ENCODE peak calls at places on chromosomes 16 and 17, in eight cellular contexts. H is bronchial epithelial cell, I is WTC11, A is foreskin fibroblast, M is brain microvascular endothelial cell, B is transverse colon, X is cardiac muscle cell, O is sigmoid colon. U is an unnamed sample.

GRCh38 chr16:68236804-68237242 is 896 bp upstream of the ESRP2 start:
- DNase-seq in H (peak), I (peak), A (no peak), M (no peak), B (peak), X (no peak), O (peak), U (no peak)

GRCh38 chr16:85659805-85660511 is 28.8 kb downstream of the GINS2 start:
- DNase-seq in H (peak), I (peak), A (peak), M (peak), B (peak), X (peak), O (peak), U (peak)

GRCh38 chr17:38545531-38546225 is 60.1 kb downstream of the SRCIN1 start:
- DNase-seq in H (no peak), I (no peak), A (no peak), M (no peak), B (no peak), X (no peak), O (no peak), U (no peak)

GRCh38 chr16:74923766-74924460 is 61.0 kb downstream of the WDR59 start:
- DNase-seq in H (no peak), I (no peak), A (no peak), M (no peak), B (no peak), X (no peak), O (no peak), U (no peak)

GRCh38 chr16:69848635-69849545 is 86.8 kb downstream of the WWP2 start:
- DNase-seq in H (peak), I (no peak), A (peak), M (peak), B (peak), X (peak), O (peak), U (peak)

GRCh38 chr17:31754239-31754945 is 104.7 kb downstream of the COPRS start:
- DNase-seq in H (peak), I (no peak), A (peak), M (peak), B (no peak), X (no peak), O (no peak), U (peak)

GRCh38 chr17:63358956-63359355 is 87.2 kb downstream of the CYB561 start:
- DNase-seq in H (no peak), I (no peak), A (no peak), M (no peak), B (no peak), X (no peak), O (no peak), U (no peak)

GRCh38 chr17:3025421-3026124 is 37.8 kb downstream of the OR1D5 start:
- DNase-seq in H (no peak), I (no peak), A (no peak), M (no peak), B (no peak), X (no peak), O (no peak), U (no peak)

GRCh38 chr17:49996495-49997255 is 1.7 kb upstream of the DLX3 start:
- DNase-seq in H (no peak), I (peak), A (no peak), M (no peak), B (peak), X (peak), O (no peak), U (peak)

GRCh38 chr17:9200699-9201359 is 179.5 kb downstream of the NTN1 start:
- DNase-seq in H (no peak), I (no peak), A (no peak), M (no peak), B (no peak), X (no peak), O (no peak), U (no peak)

GRCh38 chr17:2138318-2138717 is 83.4 kb downstream of the HIC1 start:
- DNase-seq in H (no peak), I (no peak), A (no peak), M (no peak), B (peak), X (peak), O (no peak), U (peak)

GRCh38 chr17:39194089-39194984 is 3.1 kb downstream of the CACNB1 start:
- DNase-seq in H (no peak), I (peak), A (peak), M (peak), B (peak), X (peak), O (peak), U (peak)

GRCh38 chr16:827513-827912 is 27.0 kb upstream of the GNG13 start:
- DNase-seq in H (no peak), I (no peak), A (no peak), M (no peak), B (no peak), X (no peak), O (no peak), U (no peak)

GRCh38 chr16:30874821-30875717 is 18.8 kb downstream of the BCL7C start:
- DNase-seq in H (peak), I (peak), A (peak), M (peak), B (peak), X (peak), O (peak), U (peak)

GRCh38 chr16:71507061-71507460 is 17.9 kb upstream of the ZNF19 start:
- DNase-seq in H (no peak), I (no peak), A (no peak), M (no peak), B (no peak), X (no peak), O (no peak), U (no peak)

GRCh38 chr17:17919169-17920107 is 52.8 kb downstream of the TOM1L2 start:
- DNase-seq in H (peak), I (peak), A (peak), M (peak), B (peak), X (peak), O (peak), U (peak)

GRCh38 chr16:67942510-67943255 is 1.2 kb downstream of the LCAT start:
- DNase-seq in H (no peak), I (no peak), A (no peak), M (no peak), B (no peak), X (no peak), O (no peak), U (no peak)

GRCh38 chr16:30867747-30868146 is 26.1 kb downstream of the BCL7C start:
- DNase-seq in H (no peak), I (no peak), A (no peak), M (no peak), B (no peak), X (no peak), O (no peak), U (peak)

GRCh38 chr17:55598495-55598894 is 87.2 kb upstream of the SMIM36 start:
- DNase-seq in H (no peak), I (no peak), A (no peak), M (no peak), B (no peak), X (peak), O (no peak), U (no peak)

GRCh38 chr17:57762375-57762916 is 17.3 kb upstream of the CCDC182 start:
- DNase-seq in H (no peak), I (no peak), A (no peak), M (no peak), B (no peak), X (no peak), O (no peak), U (no peak)

GRCh38 chr17:57761887-57762286 is 16.8 kb upstream of the CCDC182 start:
- DNase-seq in H (no peak), I (no peak), A (no peak), M (no peak), B (no peak), X (no peak), O (no peak), U (no peak)

GRCh38 chr17:57772774-57773173 is 27.7 kb upstream of the CCDC182 start:
- DNase-seq in H (no peak), I (no peak), A (no peak), M (no peak), B (no peak), X (no peak), O (no peak), U (no peak)

GRCh38 chr17:57766307-57766943 is 21.3 kb upstream of the CCDC182 start:
- DNase-seq in H (peak), I (no peak), A (no peak), M (no peak), B (no peak), X (no peak), O (no peak), U (peak)

GRCh38 chr17:57767561-57767960 is 22.5 kb upstream of the CCDC182 start:
- DNase-seq in H (no peak), I (peak), A (no peak), M (no peak), B (no peak), X (no peak), O (no peak), U (no peak)
- TF ChIP-seq CTCF in H (no peak), I (no peak), A (no peak), M (no peak), B (no peak), X (no peak), O (no peak), U (no peak)

GRCh38 chr17:12395733-12396354 is 269.8 kb upstream of the MYOCD start:
- DNase-seq in H (peak), I (peak), A (no peak), M (peak), B (no peak), X (peak), O (no peak), U (peak)
- TF ChIP-seq CTCF in H (peak), I (peak), A (peak), M (peak), B (peak), X (peak), O (no peak), U (peak)

GRCh38 chr16:3781421-3781820 is 64.1 kb upstream of the TRAP1 start:
- DNase-seq in H (peak), I (no peak), A (no peak), M (no peak), B (no peak), X (no peak), O (no peak), U (no peak)
- TF ChIP-seq CTCF in H (no peak), I (no peak), A (no peak), M (no peak), B (no peak), X (no peak), O (no peak), U (no peak)

GRCh38 chr17:60641810-60642220 is 35.8 kb upstream of the BCAS3 start:
- DNase-seq in H (peak), I (peak), A (peak), M (peak), B (peak), X (peak), O (peak), U (peak)

GRCh38 chr17:60641126-60641525 is 36.5 kb upstream of the BCAS3 start:
- DNase-seq in H (no peak), I (no peak), A (peak), M (no peak), B (no peak), X (no peak), O (no peak), U (no peak)

GRCh38 chr17:60637683-60638082 is 37.7 kb downstream of the PPM1D start:
- DNase-seq in H (no peak), I (no peak), A (no peak), M (no peak), B (no peak), X (no peak), O (no peak), U (no peak)

GRCh38 chr17:60640503-60640902 is 37.1 kb upstream of the BCAS3 start:
- DNase-seq in H (peak), I (no peak), A (no peak), M (no peak), B (no peak), X (no peak), O (no peak), U (peak)

GRCh38 chr17:60639019-60639330 is 38.7 kb upstream of the BCAS3 start:
- DNase-seq in H (no peak), I (no peak), A (no peak), M (no peak), B (no peak), X (no peak), O (no peak), U (no peak)
- TF ChIP-seq CTCF in H (no peak), I (peak), A (no peak), M (no peak), B (no peak), X (no peak), O (no peak), U (no peak)

GRCh38 chr16:63702981-63703590 is 1418.8 kb downstream of the CDH11 start:
- DNase-seq in H (no peak), I (peak), A (no peak), M (no peak), B (no peak), X (peak), O (no peak), U (no peak)
- TF ChIP-seq CTCF in H (no peak), I (no peak), A (no peak), M (no peak), B (no peak), X (no peak), O (no peak), U (no peak)

GRCh38 chr17:79124513-79125209 is 50.0 kb downstream of the ENGASE start:
- DNase-seq in H (no peak), I (no peak), A (no peak), M (no peak), B (no peak), X (no peak), O (no peak), U (no peak)

GRCh38 chr17:79125503-79125902 is 50.9 kb downstream of the ENGASE start:
- DNase-seq in H (no peak), I (no peak), A (no peak), M (no peak), B (no peak), X (no peak), O (no peak), U (no peak)

GRCh38 chr17:79127534-79128135 is 53.0 kb downstream of the ENGASE start:
- DNase-seq in H (no peak), I (no peak), A (no peak), M (no peak), B (no peak), X (no peak), O (no peak), U (no peak)

GRCh38 chr17:79123988-79124387 is 49.4 kb downstream of the ENGASE start:
- DNase-seq in H (no peak), I (no peak), A (no peak), M (no peak), B (no peak), X (no peak), O (no peak), U (no peak)

GRCh38 chr17:79126139-79126538 is 51.5 kb downstream of the ENGASE start:
- DNase-seq in H (no peak), I (peak), A (no peak), M (no peak), B (peak), X (no peak), O (no peak), U (peak)
- TF ChIP-seq CTCF in H (peak), I (no peak), A (no peak), M (peak), B (no peak), X (peak), O (no peak), U (peak)

DNA sequence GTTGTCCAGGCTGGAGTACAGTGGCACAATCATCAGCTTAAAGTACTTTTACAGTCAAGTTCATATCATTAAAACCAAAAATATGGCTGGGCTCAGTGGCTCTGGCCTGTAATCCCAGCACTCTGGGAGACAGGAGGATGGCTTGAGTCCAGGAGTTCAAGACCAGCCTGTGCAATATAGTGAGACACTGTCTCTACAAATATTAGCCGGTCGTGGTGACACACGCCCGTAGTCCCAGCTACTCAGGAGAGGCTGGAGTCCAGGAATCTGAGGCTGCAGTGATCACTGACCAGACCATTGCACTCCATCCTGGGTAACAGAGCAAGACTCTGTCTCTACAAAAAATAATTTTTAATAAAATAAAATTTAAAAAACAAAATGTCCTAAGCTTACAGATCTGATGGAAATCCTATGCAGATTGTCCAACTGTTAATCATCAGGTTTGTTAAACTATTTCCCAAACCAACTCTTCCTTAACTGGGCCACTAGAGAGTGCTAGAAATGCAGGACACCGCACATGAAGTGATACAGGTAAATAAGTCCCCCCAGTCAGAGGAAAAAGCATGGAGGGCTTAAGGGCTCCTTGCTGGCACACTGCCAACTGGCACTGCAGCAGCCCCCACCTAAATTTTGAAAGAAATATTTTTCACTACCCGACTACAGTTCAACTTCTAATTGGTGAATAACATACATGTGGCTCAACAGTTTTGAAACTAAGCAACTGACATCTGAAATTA is 2.8 kb downstream of the USP22 start:
- DNase-seq in H (peak), I (no peak), A (no peak), M (no peak), B (no peak), X (peak), O (peak), U (peak)
- TF ChIP-seq CTCF in H (peak), I (no peak), A (peak), M (peak), B (peak), X (peak), O (no peak), U (peak)

GRCh38 chr17:81391964-81392908 is 3.0 kb upstream of the BAHCC1 start:
- DNase-seq in H (no peak), I (no peak), A (peak), M (no peak), B (peak), X (peak), O (peak), U (peak)
- TF ChIP-seq CTCF in H (no peak), I (no peak), A (no peak), M (no peak), B (peak), X (no peak), O (no peak), U (peak)

GRCh38 chr16:9458816-9459215 is 367.4 kb downstream of the HAPSTR1 start:
- DNase-seq in H (no peak), I (no peak), A (no peak), M (no peak), B (no peak), X (no peak), O (no peak), U (no peak)
- TF ChIP-seq CTCF in H (no peak), I (no peak), A (no peak), M (no peak), B (no peak), X (no peak), O (no peak), U (no peak)